ENCODE peak calls at places on chromosomes 7 and 10, in four cellular contexts. One of them, this sample, is unnamed.

GRCh38 chr10:101972761-101973160 is 83.2 kb downstream of the ARMH3 start:
- DNase-seq in lower lobe of right lung: no peak
- DNase-seq in PC-9: no peak
- DNase-seq in iPS DF 6.9: no peak
- DNase-seq in this sample: no peak

GRCh38 chr10:114653926-114654325 is 4.1 kb downstream of the ABLIM1 start:
- DNase-seq in lower lobe of right lung: no peak
- DNase-seq in PC-9: no peak
- DNase-seq in iPS DF 6.9: no peak
- DNase-seq in this sample: no peak

GRCh38 chr7:19051767-19052375 is 65.6 kb downstream of the TWIST1 start:
- DNase-seq in lower lobe of right lung: no peak
- DNase-seq in PC-9: peak; percentile 33
- DNase-seq in iPS DF 6.9: no peak
- DNase-seq in this sample: peak; percentile 14

GRCh38 chr7:67743501-67743900 is 746.9 kb downstream of the TYW1 start:
- DNase-seq in lower lobe of right lung: no peak
- DNase-seq in PC-9: no peak
- DNase-seq in iPS DF 6.9: no peak
- DNase-seq in this sample: no peak

GRCh38 chr7:14305233-14305866 is 315.9 kb upstream of the ETV1 start:
- DNase-seq in lower lobe of right lung: no peak
- DNase-seq in PC-9: no peak
- DNase-seq in iPS DF 6.9: no peak
- DNase-seq in this sample: no peak

GRCh38 chr7:32896948-32897347 is 5.4 kb upstream of the KBTBD2 start:
- DNase-seq in lower lobe of right lung: no peak
- DNase-seq in PC-9: no peak
- DNase-seq in iPS DF 6.9: no peak
- DNase-seq in this sample: no peak

GRCh38 chr10:6124666-6125065 is 35.8 kb downstream of the RBM17 start:
- DNase-seq in lower lobe of right lung: no peak
- DNase-seq in PC-9: no peak
- DNase-seq in iPS DF 6.9: no peak
- DNase-seq in this sample: no peak

GRCh38 chr10:5910323-5911100 is 20.5 kb downstream of the FBH1 start:
- DNase-seq in lower lobe of right lung: no peak
- DNase-seq in PC-9: no peak
- DNase-seq in iPS DF 6.9: no peak
- DNase-seq in this sample: no peak

GRCh38 chr7:28581351-28581750 is 169.0 kb downstream of the CREB5 start:
- DNase-seq in lower lobe of right lung: no peak
- DNase-seq in PC-9: no peak
- DNase-seq in iPS DF 6.9: no peak
- DNase-seq in this sample: no peak

GRCh38 chr10:80405636-80406035 is 2.7 kb upstream of the PRXL2A start:
- DNase-seq in lower lobe of right lung: no peak
- DNase-seq in PC-9: no peak
- DNase-seq in iPS DF 6.9: no peak
- DNase-seq in this sample: no peak

GRCh38 chr7:13411641-13412040 is 577.8 kb downstream of the ETV1 start:
- DNase-seq in lower lobe of right lung: no peak
- DNase-seq in PC-9: no peak
- DNase-seq in iPS DF 6.9: no peak
- DNase-seq in this sample: no peak

GRCh38 chr7:6571160-6571779 is 6.0 kb upstream of the ZDHHC4 start:
- DNase-seq in lower lobe of right lung: no peak
- DNase-seq in PC-9: no peak
- DNase-seq in iPS DF 6.9: no peak
- DNase-seq in this sample: no peak

DNA sequence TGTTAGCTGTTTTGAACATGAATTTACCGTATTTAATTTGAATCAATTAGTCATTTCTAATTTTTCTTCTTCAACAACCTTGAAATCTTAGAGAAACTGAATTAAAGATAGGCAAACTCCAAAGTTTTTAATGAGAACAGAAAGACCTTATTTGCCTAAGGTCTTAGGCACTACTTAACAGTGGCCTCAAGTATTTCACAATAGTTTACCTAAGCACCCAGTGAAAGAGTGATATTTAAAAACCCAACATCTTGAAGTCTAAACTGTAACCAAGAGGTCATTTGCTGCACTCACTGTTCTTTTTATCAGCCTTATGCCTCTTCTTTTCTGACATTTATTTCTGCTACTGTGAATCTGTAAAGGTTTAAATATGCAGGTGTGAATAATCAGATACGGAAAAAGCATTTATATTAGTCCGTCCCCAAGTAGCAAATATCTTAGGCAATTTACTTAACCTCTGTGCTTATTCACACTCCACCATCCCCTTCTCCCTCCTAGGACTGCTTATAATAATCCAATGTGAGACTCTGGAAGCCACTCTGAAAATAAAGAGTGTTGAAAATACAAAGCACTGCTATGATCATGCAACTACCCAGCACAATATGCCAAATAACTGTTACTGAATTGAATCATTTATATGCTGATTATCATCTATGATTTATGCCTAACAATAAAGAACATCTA is 105.7 kb downstream of the ELAPOR2 start:
- DNase-seq in lower lobe of right lung: no peak
- DNase-seq in PC-9: no peak
- DNase-seq in iPS DF 6.9: no peak
- DNase-seq in this sample: no peak
- H3K4me3 ChIP-seq in lower lobe of right lung: no peak overlapping the region
- H3K4me3 ChIP-seq in PC-9: no peak overlapping the region
- H3K4me3 ChIP-seq in iPS DF 6.9: no peak overlapping the region
- H3K4me3 ChIP-seq in this sample: no peak overlapping the region

GRCh38 chr10:3105166-3105565 is 37.8 kb downstream of the PFKP start:
- DNase-seq in lower lobe of right lung: no peak
- DNase-seq in PC-9: no peak
- DNase-seq in iPS DF 6.9: no peak
- DNase-seq in this sample: no peak

GRCh38 chr10:3100856-3101640 is 33.7 kb downstream of the PFKP start:
- DNase-seq in lower lobe of right lung: no peak
- DNase-seq in PC-9: no peak
- DNase-seq in iPS DF 6.9: no peak
- DNase-seq in this sample: no peak

GRCh38 chr10:3103646-3104045 is 36.3 kb downstream of the PFKP start:
- DNase-seq in lower lobe of right lung: no peak
- DNase-seq in PC-9: no peak
- DNase-seq in iPS DF 6.9: no peak
- DNase-seq in this sample: no peak

GRCh38 chr10:3104251-3104918 is 37.0 kb downstream of the PFKP start:
- DNase-seq in lower lobe of right lung: no peak
- DNase-seq in PC-9: no peak
- DNase-seq in iPS DF 6.9: no peak
- DNase-seq in this sample: no peak

GRCh38 chr10:3102721-3103410 is 35.5 kb downstream of the PFKP start:
- DNase-seq in lower lobe of right lung: no peak
- DNase-seq in PC-9: no peak
- DNase-seq in iPS DF 6.9: no peak
- DNase-seq in this sample: no peak
- H3K27ac ChIP-seq in lower lobe of right lung: peak overlapping the region; percentile 34
- H3K27ac ChIP-seq in PC-9: no peak overlapping the region
- H3K27ac ChIP-seq in iPS DF 6.9: no peak overlapping the region
- H3K27ac ChIP-seq in this sample: no peak overlapping the region

GRCh38 chr7:10934292-10934691 is 39.4 kb upstream of the PHF14 start:
- DNase-seq in lower lobe of right lung: no peak
- DNase-seq in PC-9: no peak
- DNase-seq in iPS DF 6.9: no peak
- DNase-seq in this sample: no peak
- H3K4me1 ChIP-seq in lower lobe of right lung: peaks cover 35% of the 10 kb centered on the region
- H3K4me1 ChIP-seq in PC-9: peaks cover 10% of the 10 kb centered on the region
- H3K4me1 ChIP-seq in iPS DF 6.9: peaks cover 1% of the 10 kb centered on the region
- H3K4me1 ChIP-seq in this sample: peaks cover 9% of the 10 kb centered on the region

GRCh38 chr7:130486114-130486962 is 5.5 kb upstream of the MEST start:
- DNase-seq in lower lobe of right lung: peak; percentile 90
- DNase-seq in PC-9: peak; percentile 83
- DNase-seq in iPS DF 6.9: peak; percentile 89
- DNase-seq in this sample: peak; percentile 54
- H3K4me3 ChIP-seq in lower lobe of right lung: peak overlapping the region; percentile 66
- H3K4me3 ChIP-seq in PC-9: peak overlapping the region; percentile 72
- H3K4me3 ChIP-seq in iPS DF 6.9: peak overlapping the region; percentile 77
- H3K4me3 ChIP-seq in this sample: peak overlapping the region; percentile 49

GRCh38 chr10:71359364-71360046 is 37.2 kb upstream of the CDH23 start:
- DNase-seq in lower lobe of right lung: peak; percentile 60
- DNase-seq in PC-9: no peak
- DNase-seq in iPS DF 6.9: no peak
- DNase-seq in this sample: no peak

GRCh38 chr10:71355886-71356285 is 36.8 kb downstream of the SLC29A3 start:
- DNase-seq in lower lobe of right lung: no peak
- DNase-seq in PC-9: no peak
- DNase-seq in iPS DF 6.9: no peak
- DNase-seq in this sample: no peak

GRCh38 chr10:71358292-71358691 is 38.4 kb upstream of the CDH23 start:
- DNase-seq in lower lobe of right lung: no peak
- DNase-seq in PC-9: no peak
- DNase-seq in iPS DF 6.9: no peak
- DNase-seq in this sample: no peak

GRCh38 chr10:71354771-71355170 is 35.7 kb downstream of the SLC29A3 start:
- DNase-seq in lower lobe of right lung: no peak
- DNase-seq in PC-9: no peak
- DNase-seq in iPS DF 6.9: no peak
- DNase-seq in this sample: no peak

DNA sequence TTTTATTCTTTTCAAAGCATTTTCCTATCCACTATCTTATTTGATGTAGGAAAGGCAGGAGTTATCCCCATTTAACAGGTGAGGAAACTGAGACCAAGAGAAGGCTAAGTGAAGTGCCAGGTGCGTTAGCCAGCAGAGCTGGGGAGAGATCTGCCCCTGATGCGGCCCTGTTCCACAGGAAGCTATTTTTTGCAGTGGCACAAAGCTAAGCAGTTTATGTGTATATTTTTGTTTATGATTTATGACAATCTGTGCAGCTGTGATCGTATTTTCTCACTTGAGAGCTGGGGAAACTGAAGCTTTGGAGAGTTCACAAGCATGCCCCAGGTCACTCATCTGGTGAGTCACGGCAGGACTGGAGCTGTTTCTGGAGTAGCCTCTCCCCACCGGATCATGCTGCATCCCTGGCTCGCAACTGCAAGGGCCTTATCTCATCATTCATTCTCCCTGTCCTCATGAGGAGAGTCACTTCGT is 38.8 kb downstream of the SLC29A3 start:
- DNase-seq in lower lobe of right lung: peak; percentile 13
- DNase-seq in PC-9: no peak
- DNase-seq in iPS DF 6.9: no peak
- DNase-seq in this sample: no peak
- H3K27ac ChIP-seq in lower lobe of right lung: no peak overlapping the region
- H3K27ac ChIP-seq in PC-9: no peak overlapping the region
- H3K27ac ChIP-seq in iPS DF 6.9: no peak overlapping the region
- H3K27ac ChIP-seq in this sample: no peak overlapping the region

GRCh38 chr10:91593366-91593765 is 39.5 kb downstream of the PPP1R3C start:
- DNase-seq in lower lobe of right lung: no peak
- DNase-seq in PC-9: no peak
- DNase-seq in iPS DF 6.9: no peak
- DNase-seq in this sample: no peak

GRCh38 chr10:91590904-91591791 is 41.7 kb downstream of the PPP1R3C start:
- DNase-seq in lower lobe of right lung: no peak
- DNase-seq in PC-9: no peak
- DNase-seq in iPS DF 6.9: no peak
- DNase-seq in this sample: no peak

GRCh38 chr10:91590142-91590903 is 42.5 kb downstream of the PPP1R3C start:
- DNase-seq in lower lobe of right lung: peak; percentile 48
- DNase-seq in PC-9: peak; percentile 73
- DNase-seq in iPS DF 6.9: no peak
- DNase-seq in this sample: no peak

GRCh38 chr10:91591792-91592165 is 41.1 kb downstream of the PPP1R3C start:
- DNase-seq in lower lobe of right lung: no peak
- DNase-seq in PC-9: no peak
- DNase-seq in iPS DF 6.9: no peak
- DNase-seq in this sample: no peak

DNA sequence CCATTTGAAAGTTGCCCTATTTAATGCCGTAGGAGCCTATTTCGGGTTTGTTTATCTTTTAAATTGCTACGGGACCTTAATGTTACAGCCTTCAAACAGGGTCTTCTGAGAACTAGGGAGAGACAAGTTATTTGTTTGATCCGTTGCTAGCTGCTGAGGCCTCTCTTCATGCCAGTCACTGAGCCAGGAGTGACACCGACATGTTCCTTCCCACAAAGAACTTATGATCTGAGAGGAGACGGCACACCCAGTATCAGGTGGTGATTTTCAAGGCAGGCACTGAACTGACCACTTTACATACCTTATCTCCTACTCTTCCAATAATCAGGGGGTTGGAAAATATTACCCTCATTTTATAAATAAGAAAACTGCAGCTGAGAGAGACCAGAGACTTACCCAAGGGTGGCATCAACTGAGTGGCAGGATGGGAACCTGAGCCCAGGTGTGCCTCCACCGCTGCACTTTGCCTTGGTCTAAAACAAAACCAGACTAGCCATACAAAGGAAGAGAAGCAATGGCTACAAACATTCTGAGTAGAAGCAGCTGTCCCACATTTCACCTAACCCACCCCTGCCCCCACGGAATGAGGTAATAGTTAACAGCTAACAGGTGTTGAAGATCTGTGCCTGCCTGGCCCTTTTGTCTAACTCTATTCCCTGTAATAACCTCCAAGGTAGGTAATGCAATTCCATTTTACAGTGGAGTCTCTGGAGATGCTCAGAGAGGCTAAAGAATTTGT is 40.4 kb downstream of the PPP1R3C start:
- DNase-seq in lower lobe of right lung: no peak
- DNase-seq in PC-9: no peak
- DNase-seq in iPS DF 6.9: no peak
- DNase-seq in this sample: no peak
- H3K4me1 ChIP-seq in lower lobe of right lung: peaks cover 33% of the 10 kb centered on the region
- H3K4me1 ChIP-seq in PC-9: peaks cover 24% of the 10 kb centered on the region
- H3K4me1 ChIP-seq in iPS DF 6.9: no peaks in the 10 kb centered on the region
- H3K4me1 ChIP-seq in this sample: no peaks in the 10 kb centered on the region